ENCODE peak calls at places on chromosomes 3 and 15, in five cellular contexts. R is A549, D is lung, W is tibial artery, C is GM23338. O is an unnamed sample.

GRCh38 chr3:64501298-64501906 is 186.4 kb downstream of the ADAMTS9 start:
- DNase-seq in W (no peak), R (peak), C (no peak), D (no peak), O (no peak)

GRCh38 chr3:73563896-73564582 is 60.7 kb downstream of the PDZRN3 start:
- DNase-seq in D (no peak), R (no peak), C (no peak), W (no peak), O (no peak)

GRCh38 chr15:92910451-92910850 is 10.3 kb downstream of the CHD2 start:
- DNase-seq in R (no peak), C (no peak), D (no peak), W (no peak), O (no peak)

GRCh38 chr3:31705726-31706125 is 173.0 kb downstream of the STT3B start:
- DNase-seq in W (no peak), C (no peak), D (no peak), R (no peak), O (no peak)

GRCh38 chr3:15638193-15638890 is 36.8 kb downstream of the BTD start:
- DNase-seq in W (no peak), C (no peak), R (no peak), D (no peak), O (no peak)

GRCh38 chr3:99872633-99873254 is 55.1 kb downstream of the CMSS1 start:
- DNase-seq in R (no peak), W (no peak), C (no peak), D (no peak), O (no peak)

GRCh38 chr3:25604107-25604805 is 60.5 kb downstream of the TOP2B start:
- DNase-seq in D (no peak), W (no peak), C (no peak), R (peak), O (peak)

GRCh38 chr3:183504597-183504996 is 50.9 kb downstream of the KLHL6 start:
- DNase-seq in W (no peak), R (no peak), C (no peak), D (no peak), O (no peak)

GRCh38 chr15:34259557-34259956 is 34.7 kb downstream of the EMC4 start:
- DNase-seq in W (no peak), D (no peak), R (no peak), C (no peak), O (no peak)

GRCh38 chr3:139534444-139534812 is 5.1 kb downstream of the RBP1 start:
- DNase-seq in W (no peak), R (no peak), D (no peak), C (no peak), O (peak)

GRCh38 chr3:157098121-157098822 is 61.7 kb downstream of the CCNL1 start:
- DNase-seq in W (no peak), R (no peak), D (no peak), C (no peak), O (no peak)

GRCh38 chr15:63398456-63398855 is 16.8 kb upstream of the CA12 start:
- DNase-seq in R (no peak), W (no peak), C (no peak), D (no peak), O (no peak)

GRCh38 chr3:69197922-69198540 is 75.6 kb upstream of the LMOD3 start:
- DNase-seq in C (no peak), W (no peak), R (no peak), D (no peak), O (no peak)

GRCh38 chr3:42497009-42497731 is 5.3 kb upstream of the VIPR1 start:
- DNase-seq in W (peak), D (no peak), C (peak), R (peak), O (peak)

GRCh38 chr3:146780251-146780650 is 175.1 kb upstream of the PLSCR5 start:
- DNase-seq in C (no peak), W (no peak), R (no peak), D (no peak), O (no peak)

GRCh38 chr15:92638709-92639365 is 16.7 kb downstream of the FAM174B start:
- DNase-seq in C (no peak), W (no peak), D (no peak), R (no peak), O (no peak)

GRCh38 chr15:25501828-25502446 is 63.1 kb upstream of the UBE3A start:
- DNase-seq in D (peak), W (no peak), R (peak), C (peak), O (no peak)

GRCh38 chr3:146065573-146066006 is 95.4 kb downstream of the PLOD2 start:
- DNase-seq in D (no peak), W (no peak), R (peak), C (peak), O (peak)

GRCh38 chr15:84797212-84797611 is 19.9 kb upstream of the ALPK3 start:
- DNase-seq in C (no peak), R (no peak), D (no peak), W (no peak), O (no peak)

GRCh38 chr3:129549006-129549800 is 6.2 kb downstream of the H1-8 start:
- DNase-seq in W (no peak), R (peak), C (no peak), D (no peak), O (peak)

GRCh38 chr15:71291723-71292122 is 176.5 kb downstream of the THSD4 start:
- DNase-seq in C (no peak), D (no peak), R (no peak), W (no peak), O (no peak)

GRCh38 chr3:72100626-72101187 is 315.8 kb upstream of the PROK2 start:
- DNase-seq in D (peak), R (peak), C (peak), W (peak), O (no peak)

GRCh38 chr15:73539726-73540125 is 93.5 kb downstream of the NPTN start:
- DNase-seq in W (no peak), R (no peak), D (no peak), C (no peak), O (no peak)

GRCh38 chr3:149934524-149934923 is 36.2 kb downstream of the PFN2 start:
- DNase-seq in W (peak), C (no peak), R (no peak), D (peak), O (peak)

GRCh38 chr3:158713094-158713499 is 19.2 kb downstream of the RARRES1 start:
- DNase-seq in W (peak), D (no peak), C (no peak), R (no peak), O (no peak)

GRCh38 chr3:129162729-129163579 is 2.1 kb upstream of the ISY1 start:
- DNase-seq in R (peak), C (peak), D (no peak), W (no peak), O (peak)

GRCh38 chr3:29026301-29026700 is 254.6 kb upstream of the RBMS3 start:
- DNase-seq in C (no peak), R (no peak), W (no peak), D (no peak), O (no peak)

GRCh38 chr3:123941150-123941941 is 19.7 kb downstream of the CCDC14 start:
- DNase-seq in W (no peak), R (no peak), D (no peak), C (no peak), O (peak)

GRCh38 chr3:102192575-102192974 is 242.2 kb upstream of the ZPLD1 start:
- DNase-seq in C (no peak), R (no peak), W (no peak), D (no peak), O (no peak)

GRCh38 chr3:126356373-126357298 is 572 bp downstream of the KLF15 start:
- DNase-seq in R (no peak), D (peak), W (peak), C (peak), O (no peak)

GRCh38 chr3:142613491-142613890 is 17.3 kb downstream of the PLS1 start:
- DNase-seq in D (no peak), C (no peak), W (no peak), R (peak), O (no peak)

GRCh38 chr3:11591401-11592266 is 52.1 kb downstream of the VGLL4 start:
- DNase-seq in C (peak), D (no peak), R (no peak), W (peak), O (no peak)

GRCh38 chr15:46865155-46865554 is 852.1 kb upstream of the SEMA6D start:
- DNase-seq in R (no peak), C (no peak), W (no peak), D (no peak), O (no peak)

GRCh38 chr15:30670056-30670455 is 44.1 kb downstream of the ARHGAP11B start:
- DNase-seq in D (no peak), W (no peak), R (no peak), C (no peak), O (no peak)

GRCh38 chr15:35669021-35669420 is 123.1 kb upstream of the DPH6 start:
- DNase-seq in D (no peak), C (peak), R (no peak), W (no peak), O (no peak)

GRCh38 chr3:170679190-170679589 is 93.3 kb upstream of the SLC7A14 start:
- DNase-seq in R (no peak), D (no peak), W (no peak), C (no peak), O (no peak)

GRCh38 chr15:68129072-68129471 is 75.0 kb downstream of the PIAS1 start:
- DNase-seq in D (no peak), R (no peak), C (no peak), W (no peak), O (no peak)

GRCh38 chr3:148866261-148866660 is 1.2 kb downstream of the CPA3 start:
- DNase-seq in R (no peak), W (no peak), D (no peak), C (no peak), O (no peak)

GRCh38 chr3:149273096-149273751 is 51.6 kb upstream of the CP start:
- DNase-seq in D (peak), R (peak), W (no peak), C (peak), O (peak)

GRCh38 chr15:100167884-100168375 is 173.8 kb downstream of the ADAMTS17 start:
- DNase-seq in D (no peak), W (peak), R (no peak), C (no peak), O (no peak)

GRCh38 chr15:41995476-41995855 is 23.1 kb upstream of the EHD4 start:
- DNase-seq in W (no peak), C (no peak), D (no peak), R (no peak), O (no peak)
- TF ChIP-seq CTCF in W (no peak), C (no peak), D (no peak), R (no peak), O (no peak)

GRCh38 chr3:115085197-115085865 is 61.8 kb downstream of the ZBTB20 start:
- DNase-seq in C (peak), W (no peak), D (no peak), R (peak), O (no peak)
- TF ChIP-seq CTCF in C (peak), W (no peak), D (no peak), R (no peak), O (peak)

GRCh38 chr15:60272623-60273022 is 125.2 kb downstream of the ANXA2 start:
- DNase-seq in D (no peak), R (no peak), C (peak), W (no peak), O (no peak)
- TF ChIP-seq CTCF in D (no peak), R (no peak), C (peak), W (no peak), O (no peak)

GRCh38 chr3:184632551-184632950 is 71.0 kb downstream of the EPHB3 start:
- DNase-seq in R (no peak), C (no peak), W (no peak), D (no peak), O (no peak)
- TF ChIP-seq CTCF in R (no peak), C (peak), W (no peak), D (no peak), O (no peak)

GRCh38 chr3:115916866-115917265 is 293.6 kb downstream of the GAP43 start:
- DNase-seq in R (no peak), C (no peak), D (no peak), W (no peak), O (no peak)

GRCh38 chr3:115927210-115927609 is 303.9 kb downstream of the GAP43 start:
- DNase-seq in W (no peak), D (no peak), C (no peak), R (no peak), O (no peak)

GRCh38 chr3:115921711-115922110 is 298.4 kb downstream of the GAP43 start:
- DNase-seq in W (no peak), D (no peak), R (no peak), C (no peak), O (no peak)

GRCh38 chr3:115918900-115919299 is 295.6 kb downstream of the GAP43 start:
- DNase-seq in D (no peak), R (no peak), C (no peak), W (no peak), O (no peak)

GRCh38 chr3:115922681-115923347 is 299.5 kb downstream of the GAP43 start:
- DNase-seq in R (peak), C (peak), W (no peak), D (no peak), O (peak)
- TF ChIP-seq CTCF in R (no peak), C (peak), W (no peak), D (no peak), O (peak)

GRCh38 chr15:45457641-45458539 is 64.7 kb downstream of the SLC30A4 start:
- DNase-seq in D (peak), R (peak), W (no peak), C (peak), O (peak)

GRCh38 chr15:45451265-45451664 is 71.3 kb downstream of the SLC30A4 start:
- DNase-seq in W (no peak), C (no peak), R (no peak), D (no peak), O (no peak)

GRCh38 chr15:45456212-45457106 is 66.1 kb downstream of the SLC30A4 start:
- DNase-seq in C (no peak), R (peak), D (peak), W (no peak), O (peak)

GRCh38 chr15:45457215-45457614 is 65.3 kb downstream of the SLC30A4 start:
- DNase-seq in D (no peak), C (peak), R (no peak), W (no peak), O (no peak)

GRCh38 chr15:45454825-45455224 is 67.7 kb downstream of the SLC30A4 start:
- DNase-seq in W (no peak), C (no peak), D (peak), R (peak), O (peak)
- TF ChIP-seq CTCF in W (no peak), C (no peak), D (no peak), R (no peak), O (no peak)

O was measured in MCF 10A.